ENCODE peak calls at places on chromosomes 3 and 15, in five cellular contexts. S is bronchial epithelial cell, J is ascending aorta, H is mesothelial cell of epicardium, K is B cell. X is an unnamed sample.

GRCh38 chr3:67605377-67605776 is 49.0 kb downstream of the SUCLG2 start:
- DNase-seq in S (peak), J (no peak), H (no peak), K (no peak), X (no peak)

GRCh38 chr3:147398841-147399534 is 7.4 kb downstream of the ZIC4 start:
- DNase-seq in S (peak), J (no peak), H (no peak), K (no peak), X (no peak)

GRCh38 chr3:135103913-135104312 is 308.9 kb downstream of the EPHB1 start:
- DNase-seq in S (no peak), J (no peak), H (no peak), K (no peak), X (no peak)

GRCh38 chr3:167750273-167750971 is 14.9 kb downstream of the SERPINI1 start:
- DNase-seq in S (no peak), J (no peak), H (no peak), K (peak), X (no peak)

GRCh38 chr15:66748320-66748779 is 46.3 kb downstream of the SMAD6 start:
- DNase-seq in S (no peak), J (no peak), H (no peak), K (no peak), X (no peak)

GRCh38 chr15:57158589-57158988 is 217.7 kb upstream of the CGNL1 start:
- DNase-seq in S (peak), J (no peak), H (no peak), K (no peak), X (no peak)

GRCh38 chr15:79339588-79340314 is 28.8 kb downstream of the TMED3 start:
- DNase-seq in S (peak), J (no peak), H (no peak), K (no peak), X (no peak)

GRCh38 chr3:87127286-87127685 is 99.8 kb upstream of the CHMP2B start:
- DNase-seq in S (no peak), J (no peak), H (no peak), K (no peak), X (no peak)

GRCh38 chr15:99361541-99362185 is 110.4 kb downstream of the LRRC28 start:
- DNase-seq in S (peak), J (no peak), H (no peak), K (no peak), X (no peak)

GRCh38 chr3:184579513-184579912 is 17.9 kb downstream of the EPHB3 start:
- DNase-seq in S (no peak), J (no peak), H (no peak), K (no peak), X (no peak)

GRCh38 chr3:57030711-57031110 is 29.8 kb upstream of the SPATA12 start:
- DNase-seq in S (no peak), J (no peak), H (no peak), K (no peak), X (no peak)

GRCh38 chr3:107718547-107718946 is 195.8 kb downstream of the BBX start:
- DNase-seq in S (no peak), J (no peak), H (no peak), K (no peak), X (no peak)

GRCh38 chr3:14524920-14525660 is 15.1 kb downstream of the GRIP2 start:
- DNase-seq in S (no peak), J (no peak), H (no peak), K (no peak), X (no peak)

GRCh38 chr15:31389576-31389975 is 62.9 kb downstream of the KLF13 start:
- DNase-seq in S (no peak), J (no peak), H (no peak), K (no peak), X (no peak)

GRCh38 chr15:92914768-92915221 is 14.7 kb downstream of the CHD2 start:
- DNase-seq in S (peak), J (no peak), H (no peak), K (peak), X (no peak)

GRCh38 chr15:84022516-84022915 is 213.1 kb upstream of the GOLGA6L4 start:
- DNase-seq in S (no peak), J (no peak), H (no peak), K (no peak), X (no peak)

GRCh38 chr3:72128906-72129305 is 344.0 kb upstream of the PROK2 start:
- DNase-seq in S (no peak), J (no peak), H (no peak), K (no peak), X (no peak)

DNA sequence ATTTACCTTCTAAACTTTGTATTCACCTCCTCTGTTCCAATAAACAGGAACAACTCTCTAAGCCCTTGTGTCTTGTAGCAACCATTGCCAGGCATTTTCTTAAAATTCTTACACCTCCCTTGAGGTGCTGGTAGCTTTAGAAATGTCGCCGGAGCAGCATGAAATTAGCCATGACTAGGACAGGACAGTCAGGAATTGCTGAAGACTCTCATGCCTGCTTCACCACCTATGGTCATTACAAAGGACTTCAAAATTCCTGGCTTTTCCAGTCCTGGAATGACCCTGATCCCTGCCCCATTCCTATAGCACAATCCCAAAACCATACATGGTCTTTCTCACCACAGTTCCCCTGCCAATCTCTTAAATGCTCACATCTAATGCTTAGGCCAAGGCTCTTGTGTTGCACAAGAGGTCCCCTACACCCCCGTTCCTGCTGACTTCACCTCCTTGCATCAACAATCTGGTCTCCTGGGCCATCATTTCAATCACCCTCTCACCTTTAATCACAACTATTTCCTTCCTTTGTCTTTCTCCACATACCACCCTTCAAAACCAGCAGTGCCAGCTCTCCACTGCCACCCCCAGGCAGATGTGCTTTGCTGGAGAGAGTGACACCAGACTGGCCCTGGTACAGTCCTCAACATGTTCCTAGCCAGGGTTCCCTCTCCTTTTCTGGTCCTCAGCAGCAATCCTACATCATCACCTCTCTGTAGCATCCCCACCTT is 113.2 kb upstream of the TJP1 start:
- DNase-seq in S (peak), J (no peak), H (no peak), K (no peak), X (no peak)
- TF ChIP-seq CTCF in S (peak), J (no peak), H (no peak), K (no peak), X (no peak)

GRCh38 chr3:78430741-78431140 is 1337.1 kb downstream of the ROBO1 start:
- DNase-seq in S (no peak), J (no peak), H (no peak), K (no peak), X (no peak)

DNA sequence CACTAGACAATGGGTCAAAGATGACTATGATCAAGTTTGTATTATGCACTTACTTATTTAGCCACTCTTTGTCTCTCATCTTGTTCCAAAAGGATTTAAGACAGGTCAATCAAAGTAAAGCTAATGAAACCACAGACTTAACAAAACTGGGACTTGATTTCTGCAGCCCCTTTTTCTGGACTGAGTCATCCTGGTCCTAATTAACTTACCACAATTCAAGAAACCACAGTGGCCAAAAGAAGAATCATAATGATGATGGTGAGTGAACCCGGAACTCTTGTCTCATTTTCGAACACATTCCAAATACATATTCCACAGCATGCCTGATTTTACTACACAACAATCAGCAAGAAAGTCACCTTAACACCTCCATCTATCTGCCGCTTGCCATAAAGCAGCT is 1333.0 kb downstream of the ROBO1 start:
- DNase-seq in S (no peak), J (no peak), H (no peak), K (no peak), X (no peak)
- TF ChIP-seq CTCF in S (no peak), J (no peak), H (no peak), K (no peak), X (no peak)

DNA sequence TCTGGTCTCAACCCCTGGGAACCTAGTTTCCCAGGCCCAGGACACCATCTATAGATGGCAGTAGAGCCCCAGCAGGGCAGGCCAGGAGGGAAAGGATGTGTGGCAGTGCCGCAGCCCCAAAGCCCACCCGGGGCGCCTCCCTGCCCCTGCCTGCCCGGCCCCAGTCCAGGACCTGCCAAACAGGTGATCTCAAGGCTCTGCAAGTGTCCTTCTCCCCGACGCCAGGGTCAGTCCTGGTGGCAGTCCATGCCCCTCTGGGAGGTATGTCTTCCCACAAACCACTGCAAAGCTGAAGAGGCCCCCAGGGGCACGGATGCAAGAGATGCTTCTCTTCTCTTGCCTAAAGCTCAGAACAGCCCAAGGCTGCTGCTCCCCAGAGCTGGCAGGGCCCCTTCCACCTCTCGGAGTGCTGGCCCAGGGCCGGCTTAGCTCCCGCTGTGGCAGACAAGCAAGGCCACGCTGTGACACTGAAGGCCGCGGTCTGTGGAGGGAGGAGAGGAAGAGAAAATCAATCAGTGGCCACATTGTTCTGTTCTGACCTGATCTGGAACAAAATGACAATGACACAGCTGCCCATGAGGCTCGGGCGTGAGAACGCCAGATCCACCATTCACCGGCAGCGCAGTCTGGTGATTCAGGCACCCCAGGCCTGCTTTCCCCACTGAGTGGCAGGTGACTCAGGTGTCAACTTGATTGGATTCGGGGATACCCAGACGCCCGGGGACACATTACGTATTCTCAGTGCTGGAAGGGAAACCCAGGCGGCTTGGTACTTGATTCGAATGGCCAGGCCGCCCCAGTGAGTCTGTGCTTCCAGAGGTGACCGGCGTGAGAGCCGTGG is 34.0 kb downstream of the KLHL25 start:
- DNase-seq in S (no peak), J (no peak), H (no peak), K (no peak), X (no peak)
- TF ChIP-seq CTCF in S (no peak), J (no peak), H (no peak), K (no peak), X (no peak)

GRCh38 chr3:44419923-44420650 is 57.4 kb downstream of the ZNF445 start:
- DNase-seq in S (no peak), J (no peak), H (no peak), K (no peak), X (no peak)

GRCh38 chr3:44420676-44421075 is 56.8 kb downstream of the ZNF445 start:
- DNase-seq in S (no peak), J (no peak), H (no peak), K (no peak), X (no peak)

GRCh38 chr3:44421280-44421679 is 56.2 kb downstream of the ZNF445 start:
- DNase-seq in S (no peak), J (no peak), H (no peak), K (no peak), X (no peak)

GRCh38 chr3:44418549-44418948 is 58.9 kb downstream of the ZNF445 start:
- DNase-seq in S (no peak), J (no peak), H (no peak), K (no peak), X (no peak)

GRCh38 chr3:44419159-44419922 is 58.1 kb downstream of the ZNF445 start:
- DNase-seq in S (no peak), J (no peak), H (no peak), K (no peak), X (no peak)
- TF ChIP-seq CTCF in S (no peak), J (no peak), H (no peak), K (no peak), X (no peak)

DNA sequence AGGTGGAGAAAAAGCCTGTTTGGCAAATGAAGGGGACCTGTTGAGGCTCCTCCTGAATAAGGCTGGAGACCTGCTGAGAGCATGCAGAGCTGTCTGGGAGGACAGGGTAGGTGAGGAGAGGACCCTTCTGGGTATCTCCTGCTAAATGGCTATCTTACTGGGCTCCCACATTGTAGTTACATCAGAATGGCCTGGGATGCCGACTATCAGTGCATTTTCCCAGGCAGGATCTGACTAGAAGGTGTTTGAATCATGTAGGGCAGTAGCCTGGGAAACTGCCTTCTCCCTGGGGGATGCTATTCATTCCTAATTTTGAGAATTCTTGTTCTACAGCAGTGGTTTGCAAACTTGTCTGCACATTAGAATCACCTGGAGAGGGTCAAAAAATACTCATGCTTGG is 631 bp downstream of the AGBL1 start:
- DNase-seq in S (no peak), J (no peak), H (no peak), K (no peak), X (no peak)
- TF ChIP-seq CTCF in S (no peak), J (no peak), H (no peak), K (no peak), X (no peak)

X was measured in neural crest cell.